ENCODE peak calls at places on chromosomes 4 and X, in five cellular contexts. V is GM23338, X is body of pancreas, P is heart right ventricle, D is transverse colon. U is an unnamed sample. For H3K27me3, the result is how much of the 10 kb centered on the place peaks cover.

GRCh38 chr4:48340276-48340904 is 939 bp upstream of the SLAIN2 start:
- DNase-seq in X (peak), P (no peak), V (peak), D (peak), U (peak)

GRCh38 chr4:1168291-1169031 is 3.9 kb downstream of the SPON2 start:
- DNase-seq in P (no peak), X (no peak), D (no peak), V (no peak), U (no peak)

GRCh38 chr4:132992686-132993085 is 156.4 kb upstream of the PCDH10 start:
- DNase-seq in X (no peak), D (no peak), P (no peak), V (no peak), U (no peak)

GRCh38 chrX:48761674-48762471 is at the start of gene GLOD5:
- DNase-seq in X (peak), D (peak), P (no peak), V (peak), U (peak)

GRCh38 chr4:128635141-128635911 is 174.2 kb upstream of the JADE1 start:
- DNase-seq in V (no peak), D (peak), X (peak), P (peak), U (no peak)

GRCh38 chrX:102129473-102129872 is 4.0 kb downstream of the TCEAL2 start:
- DNase-seq in V (peak), P (no peak), X (no peak), D (no peak), U (peak)

GRCh38 chr4:186845137-186845842 is 121.6 kb upstream of the FAT1 start:
- DNase-seq in X (no peak), D (peak), V (no peak), P (no peak), U (peak)

GRCh38 chrX:152245231-152245630 is 106.9 kb upstream of the MAGEA10 start:
- DNase-seq in V (no peak), X (no peak), P (no peak), D (no peak), U (no peak)

GRCh38 chrX:136268051-136269048 is 17.1 kb upstream of the MAP7D3 start:
- DNase-seq in X (peak), D (peak), V (peak), P (no peak), U (peak)

GRCh38 chr4:65392488-65392887 is 277.8 kb downstream of the EPHA5 start:
- DNase-seq in V (no peak), D (no peak), X (no peak), P (no peak), U (no peak)

GRCh38 chr4:176238157-176238608 is 30.8 kb downstream of the ASB5 start:
- DNase-seq in X (no peak), D (no peak), P (no peak), V (no peak), U (no peak)

GRCh38 chr4:145507636-145508035 is 26.0 kb downstream of the SMAD1 start:
- DNase-seq in V (no peak), D (no peak), P (no peak), X (no peak), U (peak)

GRCh38 chr4:185470503-185471195 is 884 bp downstream of the CCDC110 start:
- DNase-seq in D (peak), V (peak), P (peak), X (peak), U (peak)

GRCh38 chr4:125837493-125838238 is 522.9 kb downstream of the FAT4 start:
- DNase-seq in D (no peak), X (no peak), V (no peak), P (no peak), U (no peak)

GRCh38 chr4:121376541-121376940 is 4.3 kb downstream of the QRFPR start:
- DNase-seq in D (no peak), P (no peak), V (no peak), X (no peak), U (no peak)

GRCh38 chr4:105122334-105122733 is 24.3 kb upstream of the TET2 start:
- DNase-seq in X (no peak), P (no peak), D (no peak), V (peak), U (no peak)

GRCh38 chr4:175770555-175770954 is 41.5 kb downstream of the GPM6A start:
- DNase-seq in V (no peak), P (no peak), X (no peak), D (no peak), U (no peak)

GRCh38 chrX:40144576-40144975 is 46.8 kb upstream of the BCOR start:
- DNase-seq in P (no peak), X (no peak), D (no peak), V (peak), U (no peak)

GRCh38 chr4:8291701-8292387 is 22.3 kb downstream of the HTRA3 start:
- DNase-seq in P (no peak), V (no peak), D (no peak), X (no peak), U (no peak)

GRCh38 chrX:101051549-101052302 is at the start of gene TRMT2B:
- DNase-seq in X (peak), V (peak), D (peak), P (peak), U (peak)

GRCh38 chr4:76219299-76220055 is 5.9 kb upstream of the SCARB2 start:
- DNase-seq in V (no peak), P (no peak), D (no peak), X (peak), U (peak)

GRCh38 chr4:128525387-128525786 is 237.8 kb upstream of the PGRMC2 start:
- DNase-seq in X (no peak), D (no peak), P (no peak), V (no peak), U (no peak)

GRCh38 chr4:188042191-188042590 is 46.6 kb downstream of the ZFP42 start:
- DNase-seq in P (no peak), X (no peak), V (no peak), D (no peak), U (no peak)

GRCh38 chr4:1711055-1711905 is 839 bp downstream of the SLBP start:
- DNase-seq in V (peak), D (peak), P (peak), X (peak), U (peak)

GRCh38 chrX:42615161-42615563 is 162.8 kb downstream of the PPP1R2C start:
- DNase-seq in X (no peak), D (peak), P (no peak), V (peak), U (peak)

GRCh38 chr4:145525291-145525740 is 43.7 kb downstream of the SMAD1 start:
- DNase-seq in V (no peak), X (no peak), D (no peak), P (no peak), U (no peak)

GRCh38 chr4:154998284-154998683 is 210.2 kb upstream of the NPY2R start:
- DNase-seq in P (no peak), D (no peak), X (no peak), V (no peak), U (no peak)

GRCh38 chr4:141258558-141258957 is 37.9 kb downstream of the ZNF330 start:
- DNase-seq in X (no peak), V (peak), D (no peak), P (no peak), U (no peak)

GRCh38 chrX:13223868-13224555 is 95.8 kb downstream of the ATXN3L start:
- DNase-seq in X (peak), P (no peak), D (no peak), V (no peak), U (peak)

GRCh38 chr4:159283697-159284492 is 181.0 kb downstream of the RAPGEF2 start:
- DNase-seq in D (no peak), P (no peak), X (no peak), V (peak), U (no peak)

GRCh38 chrX:11724122-11725017 is 33.7 kb upstream of the MSL3 start:
- DNase-seq in V (peak), X (no peak), D (no peak), P (no peak), U (peak)

GRCh38 chr4:169815606-169816005 is 57.9 kb upstream of the HPF1 start:
- DNase-seq in V (no peak), D (no peak), P (no peak), X (no peak), U (no peak)

GRCh38 chr4:145301386-145302080 is 121.1 kb upstream of the OTUD4 start:
- DNase-seq in D (no peak), X (no peak), P (no peak), V (no peak), U (no peak)

GRCh38 chr4:136651932-136652331 is 880.4 kb downstream of the PCDH18 start:
- DNase-seq in X (no peak), V (no peak), D (no peak), P (no peak), U (no peak)

GRCh38 chr4:40612831-40613230 is 16.8 kb downstream of the RBM47 start:
- DNase-seq in X (no peak), P (no peak), V (no peak), D (no peak), U (no peak)

GRCh38 chr4:128582319-128582948 is 227.1 kb upstream of the JADE1 start:
- DNase-seq in V (no peak), D (no peak), X (no peak), P (no peak), U (peak)

GRCh38 chrX:124263743-124264142 is 68.7 kb upstream of the TEX13D start:
- DNase-seq in V (no peak), D (no peak), P (no peak), X (no peak), U (no peak)

GRCh38 chr4:33357121-33357520 is 2637.0 kb downstream of the PCDH7 start:
- DNase-seq in X (no peak), D (no peak), P (no peak), V (no peak), U (no peak)

GRCh38 chr4:168408620-168409019 is 71.7 kb downstream of the DDX60L start:
- DNase-seq in P (no peak), V (no peak), X (peak), D (peak), U (no peak)

DNA sequence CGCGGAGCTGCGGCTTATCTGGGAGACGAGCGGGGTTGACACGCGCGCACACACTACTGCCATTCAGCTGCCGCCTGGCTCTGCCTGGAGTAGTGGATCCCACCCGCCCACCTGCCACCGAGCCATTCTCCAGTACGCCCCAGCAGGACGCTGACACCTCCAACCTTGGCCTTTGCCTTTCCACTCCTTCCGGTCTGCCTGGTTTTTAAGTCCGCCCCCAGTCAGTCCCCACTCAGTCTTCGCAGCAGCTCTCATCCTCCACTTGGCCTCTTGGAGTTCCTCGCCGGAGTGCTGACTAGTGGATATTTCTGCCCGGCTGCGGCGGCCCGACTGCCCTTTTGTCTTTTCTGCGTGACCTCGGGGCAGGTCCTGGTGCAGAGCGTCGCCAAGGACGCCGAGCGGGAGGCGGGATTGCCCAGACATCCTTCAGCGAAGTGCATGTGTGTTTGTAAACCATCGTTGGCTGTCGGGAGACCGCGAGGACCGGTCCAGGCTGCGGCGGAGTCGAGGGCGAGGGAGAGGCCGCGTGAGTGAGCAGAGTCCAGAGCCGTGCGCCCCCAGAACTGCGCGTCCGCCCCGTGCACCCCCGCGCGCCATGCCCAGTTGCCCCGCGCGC is 1.1 kb downstream of the SLIT2 start:
- DNase-seq in X (peak), V (peak), P (peak), D (peak), U (no peak)
- H3K27me3 ChIP-seq in X (under half), V (half or more), P (under half), D (half or more), U (under half)

GRCh38 chrX:72532371-72532770 is 40.3 kb downstream of the HDAC8 start:
- DNase-seq in X (no peak), V (no peak), D (no peak), P (no peak), U (no peak)

GRCh38 chrX:72526534-72527508 is 45.8 kb downstream of the HDAC8 start:
- DNase-seq in D (no peak), X (no peak), V (no peak), P (no peak), U (no peak)
- H3K27ac ChIP-seq in D (no peak), X (no peak), V (no peak), P (no peak), U (no peak)

GRCh38 chrX:24877854-24878650 is 137.7 kb downstream of the ARX start:
- DNase-seq in D (no peak), X (no peak), P (no peak), V (no peak), U (peak)

GRCh38 chrX:24876782-24877315 is 138.9 kb downstream of the ARX start:
- DNase-seq in P (no peak), V (no peak), D (no peak), X (no peak), U (no peak)

GRCh38 chrX:24874604-24875247 is 141.0 kb downstream of the ARX start:
- DNase-seq in X (no peak), P (no peak), V (peak), D (no peak), U (no peak)

DNA sequence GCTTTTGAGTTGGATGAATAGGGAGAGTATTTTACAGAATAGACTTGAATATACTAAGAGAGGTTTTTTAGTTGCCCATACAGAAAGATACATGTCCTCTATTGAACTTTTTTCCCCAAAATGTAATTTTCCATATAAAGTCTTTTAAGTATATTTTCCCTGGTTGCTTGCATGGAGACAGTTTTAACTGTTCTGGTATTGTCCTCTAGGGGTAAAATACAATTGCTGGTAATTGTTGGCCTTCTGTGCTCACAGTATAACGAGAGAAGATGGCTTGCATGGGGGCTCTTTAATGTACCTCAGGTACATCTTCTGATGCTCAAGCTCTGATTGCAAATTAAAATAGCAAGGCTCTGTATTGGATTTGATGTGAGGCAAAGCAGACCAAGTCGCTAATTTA is 136.1 kb downstream of the ARX start:
- DNase-seq in P (no peak), X (no peak), V (no peak), D (no peak), U (no peak)
- H3K27me3 ChIP-seq in P (under half), X (under half), V (under half), D (under half), U (under half)

DNA sequence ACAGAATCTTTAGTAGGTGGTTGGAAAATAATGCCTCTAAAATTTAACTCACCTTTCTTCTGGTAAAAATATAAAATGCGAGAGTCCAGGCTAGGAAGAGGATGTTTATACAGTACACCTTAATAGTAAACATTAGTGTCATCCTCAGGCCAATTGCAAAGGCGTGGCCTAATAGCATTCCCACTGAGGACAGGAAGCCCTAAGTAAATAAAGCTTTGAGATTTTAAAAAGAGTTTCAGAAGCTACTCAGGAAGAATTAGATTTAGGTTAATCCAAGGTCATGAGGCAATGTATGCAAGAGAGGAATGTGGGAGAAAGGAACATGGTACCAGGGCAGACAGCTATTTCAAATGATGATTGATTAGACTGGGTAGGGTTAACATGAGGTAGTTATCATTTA is 49.5 kb downstream of the RPGR start:
- DNase-seq in V (no peak), X (no peak), D (no peak), P (no peak), U (no peak)
- H3K27ac ChIP-seq in V (no peak), X (no peak), D (no peak), P (no peak), U (no peak)

U was measured in small intestine.